ENCODE peak calls at places on chromosomes 12 and 14, in eight cellular contexts. R, V, B, Z, J, U, D and W are unnamed samples.

GRCh38 chr14:61569783-61570182 is 125.5 kb upstream of the HIF1A start:
- DNase-seq in V (no peak), J (peak), D (peak), U (no peak), Z (peak), B (no peak), R (peak), W (no peak)

GRCh38 chr12:103326190-103326589 is 169.6 kb downstream of the C12orf42 start:
- DNase-seq in J (no peak), B (peak), D (no peak), Z (no peak), V (peak), U (peak), R (no peak), W (peak)

GRCh38 chr12:77932216-77932615 is 101.5 kb downstream of the NAV3 start:
- DNase-seq in D (no peak), V (peak), R (no peak), J (no peak), U (peak), Z (no peak), B (no peak), W (no peak)

GRCh38 chr12:72499244-72499643 is 227.1 kb downstream of the TRHDE start:
- DNase-seq in D (peak), Z (no peak), J (no peak), V (no peak), R (no peak), U (no peak), B (no peak), W (no peak)

GRCh38 chr14:22664261-22664660 is 20.1 kb upstream of the OR6J1 start:
- DNase-seq in D (no peak), Z (peak), R (no peak), V (no peak), J (no peak), B (no peak), U (no peak), W (no peak)

GRCh38 chr12:24034160-24034559 is 84.7 kb upstream of the SOX5 start:
- DNase-seq in V (no peak), B (no peak), R (peak), J (no peak), D (no peak), U (peak), Z (no peak), W (no peak)

GRCh38 chr14:61077946-61078738 is 97.1 kb downstream of the SLC38A6 start:
- DNase-seq in V (no peak), J (no peak), Z (peak), D (no peak), B (no peak), U (no peak), R (no peak), W (no peak)

GRCh38 chr14:90760591-90761316 is 55.5 kb downstream of the TTC7B start:
- DNase-seq in R (peak), V (peak), D (peak), Z (peak), U (peak), B (no peak), J (peak), W (no peak)

GRCh38 chr12:96223411-96224218 is 29.4 kb downstream of the ELK3 start:
- DNase-seq in B (no peak), U (no peak), V (no peak), R (no peak), D (no peak), Z (no peak), J (peak), W (peak)

GRCh38 chr12:2248901-2249381 is 196.2 kb downstream of the CACNA1C start:
- DNase-seq in D (peak), B (no peak), U (peak), J (no peak), Z (peak), R (no peak), V (no peak), W (peak)

GRCh38 chr14:60331201-60332045 is 82.4 kb downstream of the PPM1A start:
- DNase-seq in D (peak), Z (peak), V (peak), U (peak), R (no peak), J (peak), B (peak), W (peak)

GRCh38 chr12:87082756-87083155 is 826.6 kb upstream of the MGAT4C start:
- DNase-seq in R (no peak), J (no peak), U (no peak), B (no peak), D (no peak), Z (peak), V (no peak), W (no peak)

GRCh38 chr12:38316391-38317129 is at the start of gene ALG10B:
- DNase-seq in J (peak), B (peak), Z (peak), V (peak), U (peak), R (peak), D (peak), W (peak)
- TF ChIP-seq CTCF in J (peak), B (no peak), Z (peak), V (peak), U (peak), R (peak), D (peak), W (peak)

GRCh38 chr12:49622501-49623141 is 740 bp upstream of the PRPF40B start:
- DNase-seq in D (peak), U (no peak), Z (no peak), J (no peak), B (peak), R (peak), V (peak), W (peak)

GRCh38 chr12:49624919-49625577 is 1.7 kb downstream of the PRPF40B start:
- DNase-seq in D (no peak), U (no peak), J (no peak), B (no peak), R (peak), Z (peak), V (no peak), W (no peak)

GRCh38 chr12:49621651-49622500 is 1.5 kb upstream of the PRPF40B start:
- DNase-seq in J (no peak), D (no peak), R (no peak), B (no peak), Z (peak), U (peak), V (no peak), W (no peak)

GRCh38 chr12:49626169-49626835 is 2.9 kb downstream of the PRPF40B start:
- DNase-seq in B (no peak), D (no peak), R (no peak), V (no peak), U (no peak), J (no peak), Z (peak), W (peak)

DNA sequence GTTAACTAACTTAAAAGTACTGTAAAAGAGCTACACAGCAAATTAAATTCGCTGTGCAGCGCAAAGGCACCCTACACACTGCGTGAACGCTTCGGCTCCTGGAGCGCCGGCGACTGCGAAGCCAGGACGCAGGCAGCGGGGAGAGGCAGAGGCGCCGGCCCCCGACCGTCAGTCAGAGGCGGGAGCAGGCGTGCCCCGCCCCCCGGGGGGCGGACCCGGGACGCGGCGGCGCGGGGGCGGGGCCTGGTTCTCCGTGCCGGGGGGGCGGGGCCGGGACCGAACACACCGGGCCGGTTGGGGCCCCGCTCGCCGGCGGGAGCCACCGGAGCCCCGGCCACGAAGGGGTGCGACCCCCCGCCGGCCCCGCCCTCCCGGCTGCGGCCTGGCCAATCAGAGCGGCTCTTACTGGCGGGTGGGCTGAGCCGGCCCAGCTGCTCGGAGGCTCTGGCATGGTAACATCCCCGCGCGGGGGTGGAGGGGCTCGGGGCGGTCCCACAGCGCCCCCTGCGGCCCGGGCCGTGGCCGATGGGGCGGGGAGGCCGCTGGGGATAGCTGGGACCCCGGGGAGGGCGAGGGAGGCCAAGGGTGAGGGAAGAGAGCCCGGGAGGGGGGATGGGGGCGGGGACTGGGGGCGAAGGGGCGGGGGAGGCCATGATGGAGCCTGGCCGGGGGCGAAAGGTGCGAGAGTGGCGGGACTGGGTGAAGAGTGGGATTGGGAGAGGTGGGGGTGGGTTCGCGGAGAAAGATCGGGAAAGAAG is at the start of gene PRPF40B:
- DNase-seq in V (peak), D (peak), J (peak), B (peak), Z (peak), U (peak), R (peak), W (peak)
- TF ChIP-seq CTCF in V (peak), D (peak), J (peak), B (peak), Z (peak), U (peak), R (peak), W (peak)

DNA sequence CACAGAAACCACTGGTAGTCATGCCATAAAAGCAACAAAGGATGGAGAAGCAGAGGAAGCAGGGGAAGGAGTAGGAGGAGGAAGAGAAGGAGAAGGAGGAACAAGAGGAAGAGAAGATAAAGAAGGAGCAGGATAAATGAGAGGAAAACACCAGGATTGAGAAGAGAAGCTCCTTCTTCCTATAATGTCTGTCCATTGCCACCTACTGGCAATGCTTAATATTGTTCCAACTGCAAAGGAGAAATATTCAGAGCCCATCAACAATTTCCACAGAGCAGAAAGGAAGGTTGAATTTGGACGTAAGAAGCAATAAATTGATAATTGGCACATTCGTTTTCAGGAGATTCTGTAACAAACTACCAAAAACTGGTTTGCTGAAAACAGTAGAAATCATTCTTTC is 898.4 kb downstream of the SLC16A7 start:
- DNase-seq in B (no peak), J (peak), R (peak), D (peak), Z (peak), V (peak), U (peak), W (peak)
- TF ChIP-seq CTCF in B (peak), J (peak), R (peak), D (peak), Z (peak), V (peak), U (peak), W (peak)

GRCh38 chr12:74415633-74416032 is 122.0 kb upstream of the ATXN7L3B start:
- DNase-seq in J (peak), R (no peak), D (peak), Z (peak), V (peak), B (no peak), U (peak), W (no peak)
- TF ChIP-seq CTCF in J (peak), R (peak), D (peak), Z (peak), V (peak), B (peak), U (peak), W (peak)